ENCODE peak calls at places on chromosomes 6 and 20, in six cellular contexts. One of them, this sample, is unnamed.

GRCh38 chr20:37349517-37350491 is 3.9 kb downstream of the SRC start:
- DNase-seq in tibial artery: peak
- DNase-seq in HCT116: no peak
- DNase-seq in caudate nucleus: no peak
- DNase-seq in AG04450: no peak
- DNase-seq in psoas muscle: no peak
- DNase-seq in this sample: no peak

GRCh38 chr6:115539531-115539930 is 521.2 kb downstream of the FRK start:
- DNase-seq in tibial artery: no peak
- DNase-seq in HCT116: no peak
- DNase-seq in caudate nucleus: no peak
- DNase-seq in AG04450: no peak
- DNase-seq in psoas muscle: no peak
- DNase-seq in this sample: no peak

GRCh38 chr20:33162313-33162712 is 5.6 kb upstream of the BPIFA2 start:
- DNase-seq in tibial artery: no peak
- DNase-seq in HCT116: no peak
- DNase-seq in caudate nucleus: no peak
- DNase-seq in AG04450: no peak
- DNase-seq in psoas muscle: no peak
- DNase-seq in this sample: no peak

GRCh38 chr6:32685603-32686002 is 19.1 kb upstream of the HLA-DQB1 start:
- DNase-seq in tibial artery: no peak
- DNase-seq in HCT116: no peak
- DNase-seq in caudate nucleus: no peak
- DNase-seq in AG04450: no peak
- DNase-seq in psoas muscle: no peak
- DNase-seq in this sample: no peak

GRCh38 chr6:136408205-136408604 is 118.6 kb upstream of the BCLAF1 start:
- DNase-seq in tibial artery: no peak
- DNase-seq in HCT116: no peak
- DNase-seq in caudate nucleus: no peak
- DNase-seq in AG04450: no peak
- DNase-seq in psoas muscle: no peak
- DNase-seq in this sample: no peak

GRCh38 chr20:63659370-63659769 is 1.3 kb downstream of the RTEL1 start:
- DNase-seq in tibial artery: no peak
- DNase-seq in HCT116: no peak
- DNase-seq in caudate nucleus: no peak
- DNase-seq in AG04450: no peak
- DNase-seq in psoas muscle: no peak
- DNase-seq in this sample: no peak

GRCh38 chr6:28489366-28490190 is 26.0 kb downstream of the GPX6 start:
- DNase-seq in tibial artery: no peak
- DNase-seq in HCT116: peak
- DNase-seq in caudate nucleus: no peak
- DNase-seq in AG04450: peak
- DNase-seq in psoas muscle: no peak
- DNase-seq in this sample: no peak

GRCh38 chr6:56874328-56874727 is 80.6 kb upstream of the BEND6 start:
- DNase-seq in tibial artery: no peak
- DNase-seq in HCT116: no peak
- DNase-seq in caudate nucleus: no peak
- DNase-seq in AG04450: no peak
- DNase-seq in psoas muscle: no peak
- DNase-seq in this sample: no peak

DNA sequence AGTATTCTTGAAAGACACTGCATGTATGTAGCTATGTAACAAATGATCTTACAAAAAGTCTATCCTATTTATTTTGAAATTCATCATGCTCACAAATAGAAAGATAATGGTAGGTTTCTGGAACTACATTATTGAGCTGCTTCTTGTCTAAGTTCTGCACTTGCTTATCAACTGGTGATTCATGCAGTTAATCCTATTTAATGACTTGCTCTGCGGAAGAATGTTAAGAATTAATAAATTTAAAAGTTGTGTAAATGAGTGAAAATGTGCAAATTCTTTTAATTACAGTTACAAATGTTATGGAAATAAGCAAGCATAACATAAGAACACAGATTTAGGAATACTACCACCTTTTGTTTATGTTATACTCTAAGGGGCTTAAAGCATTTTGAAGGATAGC is 67.1 kb upstream of the MCM9 start:
- DNase-seq in tibial artery: no peak
- DNase-seq in HCT116: no peak
- DNase-seq in caudate nucleus: no peak
- DNase-seq in AG04450: no peak
- DNase-seq in psoas muscle: no peak
- DNase-seq in this sample: no peak
- H3K27ac ChIP-seq in tibial artery: no peak
- H3K27ac ChIP-seq in HCT116: no peak
- H3K27ac ChIP-seq in caudate nucleus: no peak
- H3K27ac ChIP-seq in AG04450: no peak
- H3K27ac ChIP-seq in psoas muscle: no peak
- H3K27ac ChIP-seq in this sample: no peak

GRCh38 chr20:48157970-48158369 is 372.7 kb upstream of the SULF2 start:
- DNase-seq in tibial artery: no peak
- DNase-seq in HCT116: no peak
- DNase-seq in caudate nucleus: no peak
- DNase-seq in AG04450: no peak
- DNase-seq in psoas muscle: peak
- DNase-seq in this sample: no peak

GRCh38 chr20:48154040-48154439 is 368.8 kb upstream of the SULF2 start:
- DNase-seq in tibial artery: no peak
- DNase-seq in HCT116: no peak
- DNase-seq in caudate nucleus: no peak
- DNase-seq in AG04450: no peak
- DNase-seq in psoas muscle: no peak
- DNase-seq in this sample: no peak

GRCh38 chr20:48156951-48157700 is 371.8 kb upstream of the SULF2 start:
- DNase-seq in tibial artery: no peak
- DNase-seq in HCT116: no peak
- DNase-seq in caudate nucleus: no peak
- DNase-seq in AG04450: no peak
- DNase-seq in psoas muscle: no peak
- DNase-seq in this sample: no peak

GRCh38 chr20:48155231-48155630 is 369.9 kb upstream of the SULF2 start:
- DNase-seq in tibial artery: peak
- DNase-seq in HCT116: no peak
- DNase-seq in caudate nucleus: no peak
- DNase-seq in AG04450: no peak
- DNase-seq in psoas muscle: no peak
- DNase-seq in this sample: no peak

GRCh38 chr20:48156521-48156920 is 371.2 kb upstream of the SULF2 start:
- DNase-seq in tibial artery: no peak
- DNase-seq in HCT116: no peak
- DNase-seq in caudate nucleus: no peak
- DNase-seq in AG04450: no peak
- DNase-seq in psoas muscle: no peak
- DNase-seq in this sample: no peak
- H3K27ac ChIP-seq in tibial artery: no peak
- H3K27ac ChIP-seq in HCT116: no peak
- H3K27ac ChIP-seq in caudate nucleus: no peak
- H3K27ac ChIP-seq in AG04450: no peak
- H3K27ac ChIP-seq in psoas muscle: no peak
- H3K27ac ChIP-seq in this sample: no peak

DNA sequence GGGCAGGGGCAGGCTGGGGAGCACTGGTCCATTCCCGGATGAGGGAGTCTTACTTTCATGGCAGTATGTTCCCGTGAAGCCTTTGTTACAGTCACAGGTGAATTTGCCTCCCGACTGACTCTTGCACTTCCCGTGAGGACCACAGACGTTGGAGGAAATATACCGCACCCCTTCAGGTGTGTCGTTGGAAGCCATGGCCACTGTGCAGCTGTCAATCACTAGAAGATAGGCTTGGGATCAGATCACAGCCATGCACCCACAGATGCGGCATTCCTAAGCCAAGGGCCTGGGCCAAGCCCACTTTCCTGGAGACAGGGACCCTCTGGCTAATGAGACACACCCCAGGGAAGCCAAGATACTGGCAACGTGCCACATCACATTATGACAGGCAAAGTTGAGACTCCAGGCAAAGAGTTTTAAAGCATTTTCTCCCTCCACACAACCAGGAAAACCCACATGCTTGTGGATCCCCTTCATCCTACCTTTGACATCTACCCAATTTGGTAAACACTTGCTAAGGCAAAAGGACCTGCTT is 26.8 kb downstream of the JAG1 start:
- DNase-seq in tibial artery: no peak
- DNase-seq in HCT116: no peak
- DNase-seq in caudate nucleus: no peak
- DNase-seq in AG04450: no peak
- DNase-seq in psoas muscle: no peak
- DNase-seq in this sample: no peak
- H3K27ac ChIP-seq in tibial artery: peak
- H3K27ac ChIP-seq in HCT116: no peak
- H3K27ac ChIP-seq in caudate nucleus: no peak
- H3K27ac ChIP-seq in AG04450: no peak
- H3K27ac ChIP-seq in psoas muscle: no peak
- H3K27ac ChIP-seq in this sample: no peak

GRCh38 chr6:138323821-138324220 is 53.9 kb upstream of the SMIM28 start:
- DNase-seq in tibial artery: no peak
- DNase-seq in HCT116: no peak
- DNase-seq in caudate nucleus: no peak
- DNase-seq in AG04450: no peak
- DNase-seq in psoas muscle: no peak
- DNase-seq in this sample: no peak

GRCh38 chr6:138321934-138322333 is 55.8 kb upstream of the SMIM28 start:
- DNase-seq in tibial artery: no peak
- DNase-seq in HCT116: no peak
- DNase-seq in caudate nucleus: no peak
- DNase-seq in AG04450: no peak
- DNase-seq in psoas muscle: no peak
- DNase-seq in this sample: no peak

DNA sequence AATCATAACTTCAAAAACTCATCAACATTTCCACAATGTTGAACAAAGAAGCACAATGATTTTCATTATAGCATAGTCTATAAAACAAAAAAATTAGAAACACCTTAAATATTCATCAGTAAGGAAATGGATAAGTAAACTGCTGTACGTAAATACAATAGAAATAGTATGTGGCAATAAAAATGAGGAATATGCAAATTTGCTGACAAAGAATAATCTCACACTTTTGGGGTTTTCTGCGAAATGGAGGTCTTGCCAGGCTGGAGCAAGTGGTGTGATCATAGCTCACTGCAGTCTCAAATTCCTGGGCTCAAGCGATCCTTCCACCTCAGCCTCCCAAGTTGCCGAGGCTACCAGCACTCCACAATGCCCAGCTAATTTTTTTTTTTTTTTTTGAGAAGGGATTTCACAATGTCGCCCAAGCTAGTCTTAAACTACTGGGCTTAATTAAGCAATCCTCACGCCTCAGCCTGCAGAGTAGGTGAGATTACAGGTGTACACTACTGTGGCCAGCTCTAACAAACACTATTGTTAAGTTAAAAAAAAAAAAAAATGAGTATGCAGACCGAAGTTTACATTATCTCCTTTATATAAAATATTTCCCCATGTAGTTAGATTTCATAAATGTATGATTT is 58.8 kb upstream of the SMIM28 start:
- DNase-seq in tibial artery: no peak
- DNase-seq in HCT116: no peak
- DNase-seq in caudate nucleus: no peak
- DNase-seq in AG04450: no peak
- DNase-seq in psoas muscle: no peak
- DNase-seq in this sample: no peak
- H3K27ac ChIP-seq in tibial artery: no peak
- H3K27ac ChIP-seq in HCT116: no peak
- H3K27ac ChIP-seq in caudate nucleus: no peak
- H3K27ac ChIP-seq in AG04450: no peak
- H3K27ac ChIP-seq in psoas muscle: no peak
- H3K27ac ChIP-seq in this sample: no peak

GRCh38 chr20:44446111-44446722 is 29.5 kb upstream of the TTPAL start:
- DNase-seq in tibial artery: no peak
- DNase-seq in HCT116: no peak
- DNase-seq in caudate nucleus: no peak
- DNase-seq in AG04450: no peak
- DNase-seq in psoas muscle: no peak
- DNase-seq in this sample: no peak
- H3K27ac ChIP-seq in tibial artery: no peak
- H3K27ac ChIP-seq in HCT116: no peak
- H3K27ac ChIP-seq in caudate nucleus: no peak
- H3K27ac ChIP-seq in AG04450: no peak
- H3K27ac ChIP-seq in psoas muscle: no peak
- H3K27ac ChIP-seq in this sample: no peak

DNA sequence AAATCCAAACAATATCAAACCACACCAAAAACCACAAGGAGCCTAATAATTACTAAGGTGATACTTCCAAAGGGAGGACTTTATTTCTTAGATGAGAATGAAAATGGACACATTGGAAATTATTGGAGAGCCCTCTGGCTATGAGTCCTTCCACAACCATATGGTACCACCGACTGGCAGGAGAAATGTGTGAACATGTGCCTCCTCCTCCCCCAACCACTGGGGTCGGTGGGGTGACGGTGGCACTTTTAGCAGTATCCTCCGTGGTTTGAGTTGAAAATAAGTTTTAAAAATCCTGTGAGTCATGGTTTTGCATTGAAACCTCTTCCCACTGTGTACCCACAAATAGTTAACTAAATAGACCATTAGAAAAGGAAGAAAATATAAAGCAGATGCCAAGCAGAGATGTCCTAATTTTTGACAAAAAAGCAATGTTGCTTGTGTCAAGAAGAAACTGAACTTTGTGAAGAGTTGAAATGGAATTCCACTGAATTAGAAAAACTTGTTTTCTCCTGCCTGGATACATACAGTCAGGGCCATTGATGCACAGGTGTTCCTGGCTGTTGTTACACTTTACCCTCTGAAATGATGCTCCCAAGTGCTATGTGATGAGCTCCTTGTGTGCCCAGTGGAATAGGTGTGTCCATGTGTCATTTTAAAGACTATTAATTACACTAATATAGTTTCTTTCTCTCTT is 3.2 kb downstream of the EDN1 start:
- DNase-seq in tibial artery: no peak
- DNase-seq in HCT116: no peak
- DNase-seq in caudate nucleus: no peak
- DNase-seq in AG04450: no peak
- DNase-seq in psoas muscle: no peak
- DNase-seq in this sample: no peak
- H3K27ac ChIP-seq in tibial artery: peak
- H3K27ac ChIP-seq in HCT116: no peak
- H3K27ac ChIP-seq in caudate nucleus: no peak
- H3K27ac ChIP-seq in AG04450: no peak
- H3K27ac ChIP-seq in psoas muscle: no peak
- H3K27ac ChIP-seq in this sample: no peak

This sample was measured in substantia nigra.